ENCODE peak calls at places on chromosomes 11 and 22, in nine cellular contexts. G is CD4-positive, alpha-beta T cell; K is neural progenitor cell; P is left lung; V is endothelial cell; L is AG09319; T is uterus; F is pancreas; I is cardiac fibroblast. C is an unnamed sample.
A peak's percentile ranks its signal among the peaks of the same experiment; 100 is the strongest.

GRCh38 chr11:79263001-79263400 is 177.8 kb downstream of the TENM4 start:
- DNase-seq in G (no peak), K (no peak), P (no peak), V (no peak), L (no peak), T (no peak), F (no peak), I (peak; percentile 48), C (no peak)

GRCh38 chr11:44950625-44951472 is at the start of gene TP53I11:
- DNase-seq in G (peak; percentile 44), K (peak; percentile 84), P (peak; percentile 87), V (peak; percentile 72), L (peak; percentile 56), T (peak; percentile 81), F (peak; percentile 79), I (peak; percentile 61), C (peak; percentile 68)

GRCh38 chr22:46105494-46106278 is 44.6 kb upstream of the PPARA start:
- DNase-seq in G (no peak), K (no peak), P (peak; percentile 63), V (no peak), L (no peak), T (no peak), F (peak; percentile 67), I (peak; percentile 63), C (no peak)

GRCh38 chr22:50399751-50400331 is 56.7 kb downstream of the PPP6R2 start:
- DNase-seq in G (peak; percentile 11), K (peak; percentile 75), P (no peak), V (peak; percentile 51), L (no peak), T (no peak), F (peak; percentile 44), I (peak; percentile 22), C (peak; percentile 33)

GRCh38 chr11:17230867-17231851 is 23.4 kb upstream of the PIK3C2A start:
- DNase-seq in G (no peak), K (no peak), P (no peak), V (no peak), L (no peak), T (no peak), F (no peak), I (no peak), C (no peak)

GRCh38 chr11:102144357-102145342 is 34.4 kb downstream of the YAP1 start:
- DNase-seq in G (no peak), K (peak; percentile 15), P (no peak), V (no peak), L (peak; percentile 74), T (no peak), F (no peak), I (peak; percentile 53), C (no peak)

GRCh38 chr11:64130618-64131017 is 35.3 kb downstream of the MACROD1 start:
- DNase-seq in G (no peak), K (no peak), P (peak; percentile 74), V (no peak), L (no peak), T (no peak), F (no peak), I (no peak), C (no peak)

GRCh38 chr11:64000026-64000739 is 13.9 kb downstream of the OTUB1 start:
- DNase-seq in G (peak; percentile 70), K (peak; percentile 91), P (peak; percentile 56), V (peak; percentile 78), L (peak; percentile 44), T (peak; percentile 74), F (peak; percentile 65), I (peak; percentile 68), C (peak; percentile 74)

GRCh38 chr22:26584010-26584409 is 5.9 kb downstream of the TPST2 start:
- DNase-seq in G (no peak), K (no peak), P (no peak), V (no peak), L (no peak), T (no peak), F (no peak), I (no peak), C (no peak)

GRCh38 chr11:85170184-85170583 is 457.0 kb downstream of the DLG2 start:
- DNase-seq in G (no peak), K (no peak), P (no peak), V (no peak), L (no peak), T (no peak), F (no peak), I (peak; percentile 49), C (no peak)

GRCh38 chr22:29306175-29306829 is at the start of gene GAS2L1:
- DNase-seq in G (no peak), K (peak; percentile 81), P (peak; percentile 87), V (peak; percentile 88), L (peak; percentile 47), T (peak; percentile 86), F (peak; percentile 78), I (peak; percentile 80), C (peak; percentile 80)

GRCh38 chr11:108483163-108483562 is 15.0 kb downstream of the POGLUT3 start:
- DNase-seq in G (no peak), K (no peak), P (no peak), V (no peak), L (no peak), T (no peak), F (no peak), I (peak; percentile 11), C (no peak)

GRCh38 chr22:42083119-42083518 is 3.6 kb downstream of the SMDT1 start:
- DNase-seq in G (no peak), K (no peak), P (no peak), V (no peak), L (no peak), T (no peak), F (no peak), I (no peak), C (no peak)

GRCh38 chr11:134126197-134126822 is 57.4 kb downstream of the JAM3 start:
- DNase-seq in G (no peak), K (no peak), P (no peak), V (no peak), L (peak; percentile 48), T (no peak), F (no peak), I (peak; percentile 91), C (no peak)

GRCh38 chr22:17258015-17258827 is 39.0 kb upstream of the ADA2 start:
- DNase-seq in G (peak; percentile 56), K (peak; percentile 88), P (peak; percentile 69), V (no peak), L (no peak), T (peak; percentile 45), F (peak; percentile 85), I (peak; percentile 37), C (peak; percentile 44)

GRCh38 chr22:17675584-17675983 is 37.0 kb downstream of the BCL2L13 start:
- DNase-seq in G (no peak), K (no peak), P (no peak), V (no peak), L (no peak), T (no peak), F (no peak), I (no peak), C (no peak)

DNA sequence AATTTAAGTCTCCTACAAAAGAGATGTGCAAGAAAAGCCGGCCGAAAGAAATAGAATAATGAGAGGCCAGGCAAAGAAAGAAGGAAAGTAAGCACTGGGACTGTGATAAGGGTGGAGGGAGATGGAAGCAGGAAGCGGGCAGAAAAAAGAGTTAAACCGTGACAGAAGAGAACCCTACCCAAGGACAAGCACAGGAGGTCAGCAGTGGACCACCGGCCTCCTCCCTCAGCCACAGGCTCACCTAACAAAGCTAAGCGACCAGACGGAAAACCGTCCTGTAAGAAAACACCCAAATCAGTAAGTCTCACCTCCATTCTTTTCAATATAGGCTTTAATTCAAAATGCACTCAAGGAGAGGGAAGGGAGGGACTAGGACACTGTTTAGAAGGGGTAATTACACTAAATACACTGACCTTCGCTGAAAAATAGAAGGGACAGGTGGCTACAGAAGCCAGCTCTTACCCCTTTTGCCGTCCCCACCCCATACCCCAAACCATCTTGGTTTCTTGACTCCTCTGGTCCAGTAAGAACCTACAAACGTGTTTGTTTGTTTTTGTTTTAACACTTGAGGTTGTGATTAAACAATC is 1.9 kb downstream of the FAM181B start:
- DNase-seq in G (no peak), K (peak; percentile 30), P (no peak), V (no peak), L (no peak), T (no peak), F (no peak), I (no peak), C (no peak)
- TF ChIP-seq CTCF in G (no peak), K (no peak), P (no peak), V (no peak), L (no peak), T (no peak), F (no peak), I (no peak), C (no peak)

GRCh38 chr22:24768537-24769374 is 5.8 kb downstream of the PIWIL3 start:
- DNase-seq in G (peak; percentile 38), K (peak; percentile 78), P (peak; percentile 38), V (peak; percentile 62), L (peak; percentile 18), T (no peak), F (peak; percentile 81), I (peak; percentile 77), C (peak; percentile 51)

GRCh38 chr22:24775769-24776492 is 1.4 kb upstream of the PIWIL3 start:
- DNase-seq in G (no peak), K (no peak), P (no peak), V (no peak), L (no peak), T (no peak), F (no peak), I (peak; percentile 10), C (no peak)

GRCh38 chr22:24776525-24776924 is 2.0 kb upstream of the PIWIL3 start:
- DNase-seq in G (no peak), K (no peak), P (no peak), V (no peak), L (no peak), T (no peak), F (no peak), I (no peak), C (no peak)

GRCh38 chr22:24772493-24773220 is 1.9 kb downstream of the PIWIL3 start:
- DNase-seq in G (no peak), K (peak; percentile 83), P (no peak), V (peak; percentile 53), L (no peak), T (no peak), F (no peak), I (peak; percentile 57), C (no peak)
- TF ChIP-seq CTCF in G (no peak), K (peak; percentile 72), P (no peak), V (peak; percentile 60), L (peak; percentile 39), T (peak; percentile 11), F (peak; percentile 8), I (peak; percentile 65), C (peak; percentile 63)

DNA sequence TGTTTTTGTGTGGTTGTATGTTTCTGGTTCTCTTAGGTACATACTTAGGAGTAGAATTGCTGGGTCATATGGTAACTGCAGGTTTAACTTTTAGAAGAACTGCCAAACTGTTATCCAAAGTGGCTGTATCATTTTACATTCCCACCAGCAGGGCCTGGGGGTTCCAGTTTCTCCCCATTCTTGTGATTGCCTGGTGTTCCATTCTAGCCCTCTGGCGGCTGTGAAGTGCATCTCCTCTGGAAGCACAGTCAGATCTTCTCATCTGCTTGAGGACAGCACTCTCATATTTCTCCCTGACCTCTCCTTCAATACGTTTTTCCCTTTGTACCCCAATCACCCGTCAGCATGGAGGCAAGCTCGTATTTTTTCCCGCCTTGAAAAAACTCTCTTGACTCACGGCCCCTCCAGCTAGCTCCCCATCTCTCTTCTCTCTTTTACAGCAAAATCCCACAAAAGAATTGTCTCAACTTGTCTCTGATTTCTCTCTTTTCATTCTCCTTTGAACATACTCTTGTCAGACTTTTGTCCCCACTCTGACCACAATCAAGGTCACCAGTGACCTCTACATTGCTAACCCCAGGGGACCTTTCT is 56.8 kb upstream of the THY1 start:
- DNase-seq in G (no peak), K (peak; percentile 67), P (peak; percentile 5), V (peak; percentile 58), L (no peak), T (no peak), F (no peak), I (peak; percentile 28), C (no peak)
- TF ChIP-seq CTCF in G (no peak), K (peak; percentile 63), P (peak; percentile 13), V (peak; percentile 78), L (peak; percentile 60), T (no peak), F (no peak), I (peak; percentile 42), C (peak; percentile 67)

GRCh38 chr11:41431784-41432183 is 27.7 kb downstream of the LRRC4C start:
- DNase-seq in G (no peak), K (peak; percentile 50), P (no peak), V (peak; percentile 8), L (no peak), T (no peak), F (no peak), I (peak; percentile 4), C (peak; percentile 4)
- TF ChIP-seq CTCF in G (no peak), K (peak; percentile 80), P (no peak), V (peak; percentile 34), L (no peak), T (no peak), F (no peak), I (peak; percentile 26), C (peak; percentile 75)